ENCODE peak calls at places on chromosomes 2 and 18, in six cellular contexts. T is HCT116, F is MM.1S, R is neural progenitor cell, D is endothelial cell of umbilical vein, Y is GM23248. V is an unnamed sample. For H3K4me1, the result is how much of the 10 kb centered on the place peaks cover.

GRCh38 chr18:45724591-45724990 is 610 bp downstream of the SLC14A1 start:
- DNase-seq in D (no peak), Y (no peak), F (no peak), R (no peak), T (no peak), V (no peak)

GRCh38 chr2:152093464-152093863 is 5.4 kb downstream of the CACNB4 start:
- DNase-seq in Y (no peak), T (no peak), R (no peak), D (no peak), F (no peak), V (no peak)

GRCh38 chr2:171741189-171741588 is 53.9 kb downstream of the DYNC1I2 start:
- DNase-seq in D (no peak), R (no peak), Y (peak), T (no peak), F (peak), V (no peak)

GRCh38 chr2:222318026-222318711 is 19.4 kb upstream of the PAX3 start:
- DNase-seq in F (peak), T (peak), Y (peak), D (peak), R (peak), V (no peak)

GRCh38 chr18:3179430-3180089 is 40.2 kb downstream of the MYOM1 start:
- DNase-seq in T (no peak), Y (no peak), D (no peak), R (peak), F (no peak), V (no peak)

GRCh38 chr2:233829193-233830110 is 24.9 kb downstream of the HJURP start:
- DNase-seq in R (no peak), D (no peak), T (no peak), Y (no peak), F (no peak), V (no peak)

GRCh38 chr2:138373993-138374408 is 127.6 kb upstream of the SPOPL start:
- DNase-seq in D (peak), Y (peak), T (peak), R (peak), F (peak), V (peak)

GRCh38 chr2:41937921-41938708 is 109.7 kb upstream of the PKDCC start:
- DNase-seq in D (no peak), R (peak), T (no peak), Y (no peak), F (no peak), V (no peak)

GRCh38 chr2:10405441-10405840 is 42.7 kb downstream of the ODC1 start:
- DNase-seq in R (no peak), Y (peak), T (no peak), F (no peak), D (peak), V (no peak)

GRCh38 chr2:23563673-23564617 is 179.0 kb downstream of the KLHL29 start:
- DNase-seq in Y (peak), F (no peak), R (peak), D (no peak), T (no peak), V (no peak)

GRCh38 chr18:76461692-76462325 is 33.2 kb downstream of the ZNF516 start:
- DNase-seq in F (no peak), D (no peak), R (no peak), Y (no peak), T (no peak), V (no peak)

GRCh38 chr2:237731663-237732062 is 66.9 kb upstream of the RBM44 start:
- DNase-seq in F (no peak), R (no peak), T (peak), Y (peak), D (peak), V (no peak)

GRCh38 chr2:105455488-105455991 is 56.7 kb upstream of the FHL2 start:
- DNase-seq in Y (peak), F (no peak), T (peak), D (peak), R (no peak), V (no peak)

GRCh38 chr18:68725341-68725740 is 10.4 kb upstream of the TMX3 start:
- DNase-seq in Y (peak), T (no peak), F (no peak), R (no peak), D (no peak), V (no peak)

GRCh38 chr18:77106331-77106730 is 26.3 kb downstream of the MBP start:
- DNase-seq in R (no peak), T (no peak), D (no peak), F (no peak), Y (no peak), V (no peak)

GRCh38 chr2:110714824-110715223 is 17.5 kb upstream of the ACOXL start:
- DNase-seq in T (no peak), Y (no peak), D (no peak), F (no peak), R (no peak), V (no peak)

GRCh38 chr2:33457588-33458247 is 18.7 kb upstream of the RASGRP3 start:
- DNase-seq in R (no peak), Y (no peak), D (no peak), F (no peak), T (no peak), V (no peak)
- H3K9ac ChIP-seq in R (no peak), Y (no peak), D (no peak), F (no peak), T (no peak), V (no peak)

GRCh38 chr18:31498450-31499156 is 626 bp downstream of the DSG2 start:
- DNase-seq in Y (no peak), T (no peak), F (no peak), D (no peak), R (peak), V (no peak)

GRCh38 chr18:31500161-31500688 is 2.2 kb downstream of the DSG2 start:
- DNase-seq in T (no peak), Y (no peak), R (no peak), D (no peak), F (peak), V (no peak)

GRCh38 chr18:31499157-31499524 is 1.2 kb downstream of the DSG2 start:
- DNase-seq in F (no peak), D (no peak), T (no peak), R (no peak), Y (no peak), V (no peak)

GRCh38 chr18:31497711-31498449 is at the start of gene DSG2:
- DNase-seq in Y (peak), T (no peak), D (no peak), F (peak), R (peak), V (no peak)

GRCh38 chr18:31497404-31497710 is 620 bp upstream of the DSG2 start:
- DNase-seq in R (no peak), Y (no peak), F (no peak), T (no peak), D (no peak), V (no peak)
- H3K4me3 ChIP-seq in R (peak), Y (no peak), F (peak), T (peak), D (no peak), V (peak)

DNA sequence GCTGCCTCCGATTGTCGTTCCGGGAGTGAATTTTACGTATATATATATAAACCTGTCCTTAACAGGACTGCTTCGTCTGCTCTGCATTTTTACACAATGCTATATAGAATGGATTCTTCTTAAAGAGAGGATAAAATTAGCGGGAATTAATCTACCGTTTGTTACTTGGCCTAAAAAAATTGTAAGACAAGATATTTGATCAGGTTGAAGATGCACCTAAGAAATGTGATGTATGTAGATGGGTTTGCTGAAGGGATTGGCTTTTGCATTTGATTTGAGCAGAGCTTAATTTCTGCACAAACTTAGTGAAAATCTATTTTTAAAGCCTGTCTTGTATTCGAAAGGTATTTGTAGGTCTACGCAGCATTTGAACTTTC is 966 bp downstream of the PPP1CB start:
- DNase-seq in R (no peak), F (peak), T (no peak), D (peak), Y (no peak), V (no peak)
- H3K4me1 ChIP-seq in R (under half), F (under half), T (under half), D (under half), Y (under half), V (under half)

DNA sequence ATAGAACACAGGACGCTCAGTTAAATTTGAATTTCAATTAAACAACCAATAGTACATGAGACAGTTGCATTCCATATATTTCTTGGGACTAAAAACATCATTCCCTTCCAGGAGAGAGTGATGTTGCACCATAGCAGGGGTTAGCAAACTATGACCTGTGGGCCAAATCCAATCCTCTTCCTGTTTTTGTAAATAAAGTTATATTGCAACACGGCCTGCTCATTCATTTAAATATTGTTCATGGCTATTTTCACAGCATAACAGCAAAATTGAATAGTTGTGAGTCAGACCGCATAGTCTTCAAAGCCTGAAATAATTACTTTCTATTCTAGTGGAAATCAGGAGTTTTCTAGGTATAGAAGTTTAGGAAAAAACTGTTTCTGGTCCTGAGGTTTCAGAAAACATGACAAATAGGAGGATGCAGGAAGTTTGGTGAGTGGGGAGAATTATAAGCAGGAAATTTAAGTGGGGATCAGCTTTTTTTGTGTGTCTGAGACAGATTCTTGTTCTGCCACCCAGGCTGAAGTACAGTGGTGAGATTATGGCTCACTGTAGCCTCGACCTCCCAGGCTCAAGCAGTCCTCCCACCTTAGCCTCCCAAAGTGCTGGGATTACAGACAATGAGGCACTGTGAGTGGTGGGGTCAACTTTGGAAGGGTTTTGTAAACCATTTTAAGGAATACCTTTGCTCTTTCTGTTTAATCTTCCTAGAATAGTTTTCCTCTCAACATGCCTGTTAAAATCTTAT is 131.5 kb downstream of the SOCS6 start:
- DNase-seq in R (no peak), T (no peak), Y (peak), D (peak), F (no peak), V (no peak)
- H3K9ac ChIP-seq in R (no peak), T (peak), Y (peak), D (no peak), F (no peak), V (no peak)

GRCh38 chr2:63820969-63821368 is 20.7 kb upstream of the UGP2 start:
- DNase-seq in R (no peak), T (no peak), Y (no peak), F (no peak), D (no peak), V (no peak)
- H3K4me3 ChIP-seq in R (no peak), T (no peak), Y (no peak), F (no peak), D (no peak), V (no peak)

GRCh38 chr2:240376739-240377138 is 58.7 kb upstream of the GPC1 start:
- DNase-seq in R (no peak), Y (no peak), F (no peak), D (no peak), T (no peak), V (no peak)

GRCh38 chr2:240375024-240375645 is 60.3 kb upstream of the GPC1 start:
- DNase-seq in F (no peak), D (no peak), R (no peak), T (no peak), Y (no peak), V (no peak)

GRCh38 chr2:240379089-240379636 is 56.3 kb upstream of the GPC1 start:
- DNase-seq in T (no peak), R (no peak), Y (no peak), F (no peak), D (no peak), V (no peak)

GRCh38 chr2:240374085-240374907 is 61.2 kb upstream of the GPC1 start:
- DNase-seq in D (no peak), T (no peak), R (no peak), F (no peak), Y (peak), V (peak)

DNA sequence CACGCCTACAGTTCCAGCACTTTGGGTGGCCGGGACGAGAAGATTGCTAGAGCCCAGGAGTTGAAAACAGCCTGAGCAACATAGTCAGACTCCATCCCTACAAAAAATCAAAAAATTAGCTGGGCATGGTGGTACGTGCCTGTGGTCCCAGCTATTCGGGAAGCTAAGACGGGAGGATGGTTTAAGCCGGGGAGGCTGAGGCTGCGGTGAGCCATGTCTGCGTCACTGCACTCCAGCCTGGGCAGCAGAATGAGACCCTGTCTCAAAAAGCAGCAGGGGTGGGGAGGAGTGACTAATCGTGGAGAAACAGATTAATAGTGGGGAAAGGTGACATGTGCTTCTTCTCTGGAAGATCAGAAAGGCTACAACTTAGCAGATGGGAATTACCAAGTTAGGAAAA is 58.1 kb upstream of the GPC1 start:
- DNase-seq in D (no peak), R (no peak), Y (peak), T (no peak), F (no peak), V (no peak)
- H3K4me1 ChIP-seq in D (under half), R (under half), Y (under half), T (under half), F (under half), V (under half)

DNA sequence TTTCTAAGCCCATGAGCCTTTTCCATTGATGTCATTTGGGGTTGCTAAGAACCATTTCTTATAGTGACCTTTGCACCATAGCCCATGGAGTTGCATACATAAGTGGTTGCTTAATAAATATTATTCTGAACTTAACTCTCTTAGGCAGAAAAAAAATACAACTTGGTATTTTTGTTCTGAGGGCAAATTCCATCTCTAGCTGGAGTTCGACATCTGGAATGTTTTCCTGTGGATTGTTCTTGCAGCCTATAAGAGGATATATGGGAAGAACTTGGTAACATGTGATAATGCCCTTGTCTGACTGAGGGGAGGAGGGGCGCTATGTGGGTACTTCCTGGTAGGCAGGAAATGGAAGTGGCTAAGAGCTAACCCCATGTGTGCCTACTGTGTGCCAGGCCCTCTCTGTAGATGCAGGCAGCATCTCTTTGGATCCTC is 20.7 kb downstream of the IGFBP2 start:
- DNase-seq in D (peak), R (no peak), F (no peak), Y (no peak), T (no peak), V (no peak)
- H3K9ac ChIP-seq in D (no peak), R (no peak), F (no peak), Y (no peak), T (no peak), V (no peak)

V was measured in NT2/D1.